ENCODE peak calls at places on chromosomes 7 and 10, in seven cellular contexts. B, G, I, U, K, D and P are unnamed samples.

GRCh38 chr10:26214538-26215461 is 1.8 kb upstream of the GAD2 start:
- DNase-seq in B (no peak), G (peak), U (no peak), K (no peak), D (no peak), I (no peak), P (no peak)

GRCh38 chr7:152128741-152129461 is 103.4 kb downstream of the GALNT11 start:
- DNase-seq in B (no peak), I (no peak), D (no peak), K (no peak), G (peak), U (no peak), P (no peak)

GRCh38 chr7:5420841-5421625 is 2.6 kb downstream of the TNRC18 start:
- DNase-seq in U (peak), G (no peak), B (peak), K (no peak), D (no peak), I (no peak), P (no peak)

GRCh38 chr10:10133271-10133670 is 884.4 kb upstream of the CELF2 start:
- DNase-seq in U (no peak), I (no peak), G (no peak), B (no peak), K (no peak), D (no peak), P (no peak)

GRCh38 chr10:70940834-70941568 is 52.6 kb upstream of the PCBD1 start:
- DNase-seq in K (no peak), I (no peak), B (no peak), D (no peak), U (peak), G (no peak), P (no peak)

GRCh38 chr10:16891375-16892313 is 74.4 kb upstream of the RSU1 start:
- DNase-seq in B (peak), K (peak), U (peak), I (peak), G (no peak), D (peak), P (peak)

GRCh38 chr10:49742683-49743463 is 19.2 kb downstream of the OGDHL start:
- DNase-seq in D (no peak), U (no peak), K (no peak), B (no peak), I (no peak), G (no peak), P (no peak)

GRCh38 chr10:21292763-21293517 is 232.5 kb downstream of the SKIDA1 start:
- DNase-seq in I (peak), K (peak), B (peak), G (no peak), U (peak), D (peak), P (peak)

GRCh38 chr7:103065666-103066065 is 8.9 kb downstream of the FBXL13 start:
- DNase-seq in I (no peak), D (peak), B (peak), K (peak), G (no peak), U (peak), P (no peak)

DNA sequence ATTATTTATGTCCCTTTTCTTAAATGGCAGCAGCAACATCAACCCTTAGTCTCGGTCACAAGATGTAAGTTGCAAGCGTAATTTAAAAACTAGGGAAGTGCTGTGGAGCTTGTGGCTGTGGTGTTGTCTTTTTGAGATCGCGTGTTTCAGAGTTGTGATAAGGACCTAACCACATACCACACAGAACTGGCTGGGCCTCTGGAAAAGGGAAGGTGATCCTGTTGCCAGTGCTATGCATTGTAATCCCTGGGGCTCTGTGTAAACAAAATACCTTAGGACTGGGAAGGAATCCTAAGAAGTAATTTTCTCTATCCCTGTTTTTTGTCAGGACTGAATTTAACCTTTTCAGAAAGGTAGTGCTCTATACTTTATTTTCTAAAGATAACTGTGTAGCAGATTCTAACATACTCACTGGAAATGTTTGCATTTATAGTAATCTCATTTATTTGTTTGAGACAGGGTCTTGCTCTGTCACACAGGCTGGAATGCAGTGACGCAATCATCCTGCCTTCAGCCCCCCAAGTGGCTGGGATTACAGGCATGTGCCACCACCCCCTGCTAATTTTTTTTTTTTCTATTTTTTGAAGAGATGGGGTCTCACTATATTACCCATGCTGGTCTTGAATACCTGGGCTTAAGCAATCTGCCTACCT is 60.4 kb downstream of the INPP5F start:
- DNase-seq in U (peak), B (peak), G (no peak), K (no peak), I (peak), D (peak), P (peak)
- H3K4me3 ChIP-seq in U (no peak), B (no peak), G (no peak), K (no peak), I (no peak), D (no peak), P (no peak)

GRCh38 chr10:28661035-28661434 is 16.3 kb upstream of the BAMBI start:
- DNase-seq in B (peak), U (no peak), D (peak), G (no peak), I (peak), K (peak), P (peak)

GRCh38 chr10:28668363-28669226 is 8.7 kb upstream of the BAMBI start:
- DNase-seq in G (no peak), U (peak), I (no peak), K (peak), D (no peak), B (peak), P (no peak)

GRCh38 chr10:28664369-28664740 is 13.0 kb upstream of the BAMBI start:
- DNase-seq in D (peak), K (peak), U (no peak), I (peak), B (peak), G (no peak), P (no peak)

GRCh38 chr10:28666751-28667467 is 10.4 kb upstream of the BAMBI start:
- DNase-seq in G (no peak), B (no peak), D (no peak), K (no peak), I (no peak), U (no peak), P (no peak)

DNA sequence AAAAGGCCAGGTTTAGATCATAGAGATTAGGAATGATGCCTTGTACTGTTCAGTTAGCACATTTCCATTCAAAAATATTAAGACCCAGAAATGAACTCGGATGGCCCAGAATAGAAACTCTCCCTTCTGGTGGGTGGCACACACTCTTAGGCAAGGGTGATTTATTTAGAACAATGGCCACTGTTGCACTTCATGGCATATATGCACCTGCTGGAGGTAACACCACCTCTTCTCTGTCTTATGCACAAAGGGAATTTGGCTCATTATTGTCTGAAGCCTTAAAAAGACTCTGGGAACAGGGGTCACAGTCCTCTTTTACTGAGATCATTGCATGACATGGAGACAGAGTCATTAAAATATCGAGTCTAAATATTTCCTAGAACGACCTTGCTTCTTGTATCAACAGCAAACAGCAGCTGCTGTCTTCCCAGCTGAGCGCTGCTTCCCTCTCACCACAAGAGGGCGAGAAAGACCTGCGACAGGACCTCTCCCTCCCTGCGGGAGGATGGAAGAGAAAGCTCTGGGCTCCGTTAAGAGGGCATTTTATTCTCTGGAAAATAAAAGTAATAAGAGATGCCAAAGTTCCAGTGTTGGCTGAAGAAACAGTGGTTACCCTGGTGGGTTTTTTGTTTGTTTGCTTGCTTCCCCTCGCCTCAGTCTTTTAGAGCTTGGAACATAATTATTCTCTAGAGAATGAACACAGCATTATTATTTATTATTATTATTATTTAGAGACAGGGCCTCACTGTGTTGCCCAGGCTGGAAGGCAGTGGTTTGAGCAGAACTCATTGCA is 13.5 kb upstream of the BAMBI start:
- DNase-seq in I (peak), G (no peak), B (peak), K (peak), U (peak), D (peak), P (peak)
- TF ChIP-seq CTCF in I (peak), G (peak), B (peak), K (peak), U (peak), D (peak), P (peak)

DNA sequence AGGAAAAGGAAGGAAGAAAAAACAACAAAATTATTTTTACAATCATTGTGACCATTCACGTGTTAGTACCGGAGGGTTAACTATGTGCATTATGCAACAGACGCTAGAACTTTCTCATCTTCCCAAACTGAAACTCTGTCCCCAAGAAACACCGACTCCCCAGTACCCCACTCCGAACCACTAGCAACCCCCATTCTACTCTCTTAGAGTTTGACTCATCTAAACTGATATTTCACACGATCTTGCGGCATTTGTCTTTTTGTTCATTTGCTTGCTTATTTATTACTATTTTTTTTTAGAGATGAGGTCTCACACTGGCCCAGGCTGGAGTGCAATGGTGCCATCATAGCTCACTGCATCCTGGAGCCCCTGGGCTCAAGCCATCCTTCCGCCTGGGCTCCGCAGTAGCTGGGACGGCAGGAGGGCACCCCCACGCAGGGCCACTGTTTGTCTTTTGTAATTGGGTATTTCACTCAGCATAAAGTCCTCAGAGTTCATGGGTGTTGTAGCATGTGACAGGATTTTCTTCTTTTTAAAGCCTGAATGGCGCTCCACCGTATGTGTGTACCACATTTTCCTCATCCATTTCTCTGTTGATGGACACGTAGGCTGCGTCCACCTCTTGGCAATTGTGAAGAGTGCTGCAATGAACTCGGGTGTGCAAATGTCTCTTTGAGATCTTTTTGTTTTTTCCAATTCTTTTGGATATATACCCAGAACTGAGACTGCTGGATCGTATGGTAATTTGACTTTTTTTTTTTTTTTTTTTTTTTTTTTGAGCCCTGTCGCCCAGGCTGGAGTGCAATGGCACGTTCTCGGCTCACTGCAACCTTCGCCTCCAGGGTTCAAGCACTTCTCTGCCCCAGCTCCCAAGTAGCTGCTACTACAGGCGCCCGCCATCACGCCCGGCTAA is 9.5 kb downstream of the MNX1 start:
- DNase-seq in U (no peak), G (no peak), I (no peak), B (no peak), K (no peak), D (no peak), P (no peak)
- H3K4me3 ChIP-seq in U (no peak), G (peak), I (peak), B (no peak), K (peak), D (no peak), P (no peak)

GRCh38 chr10:34427911-34428216 is 387.2 kb downstream of the PARD3 start:
- DNase-seq in I (no peak), B (no peak), U (no peak), D (no peak), K (no peak), G (no peak), P (no peak)
- TF ChIP-seq CTCF in I (no peak), B (no peak), U (no peak), D (no peak), K (no peak), G (no peak), P (no peak)

GRCh38 chr7:8441602-8442294 is 8.3 kb downstream of the NXPH1 start:
- DNase-seq in K (no peak), U (no peak), B (no peak), D (no peak), G (no peak), I (no peak), P (no peak)

GRCh38 chr7:8440670-8441069 is 7.3 kb downstream of the NXPH1 start:
- DNase-seq in K (no peak), D (no peak), U (no peak), B (no peak), G (no peak), I (no peak), P (no peak)

GRCh38 chr7:8442814-8443304 is 9.4 kb downstream of the NXPH1 start:
- DNase-seq in K (peak), B (peak), G (no peak), U (peak), D (peak), I (no peak), P (no peak)

GRCh38 chr7:8441106-8441590 is 7.7 kb downstream of the NXPH1 start:
- DNase-seq in D (no peak), I (no peak), U (no peak), B (no peak), G (no peak), K (no peak), P (no peak)

DNA sequence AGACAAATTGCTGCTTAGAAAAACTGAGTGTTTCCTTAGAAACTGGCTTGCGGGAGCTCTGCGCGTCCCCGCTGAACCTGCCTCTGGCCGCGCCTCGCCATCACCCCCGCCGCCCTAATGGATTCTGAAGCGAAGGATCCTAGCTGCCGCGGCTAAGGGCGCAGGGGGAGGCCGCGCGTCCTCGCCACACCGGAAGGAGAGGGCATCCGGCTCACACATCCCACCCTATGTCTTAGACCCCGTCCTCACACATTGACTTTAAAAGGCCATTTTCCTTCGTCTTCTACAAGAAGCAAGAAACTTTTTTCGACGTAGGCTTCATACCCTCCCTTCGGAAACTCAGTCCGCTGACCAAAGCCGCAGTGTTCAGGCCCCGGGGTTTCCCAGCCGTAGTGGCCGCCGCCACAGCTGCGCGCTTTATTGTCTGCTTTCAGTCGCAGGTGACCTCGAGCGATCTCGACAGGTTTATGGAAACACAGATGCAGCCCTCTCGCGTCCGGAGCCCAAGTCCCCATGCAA is 8.9 kb downstream of the NXPH1 start:
- DNase-seq in U (no peak), K (no peak), B (no peak), G (no peak), D (no peak), I (no peak), P (no peak)
- H3K4me3 ChIP-seq in U (peak), K (no peak), B (no peak), G (no peak), D (no peak), I (no peak), P (no peak)

DNA sequence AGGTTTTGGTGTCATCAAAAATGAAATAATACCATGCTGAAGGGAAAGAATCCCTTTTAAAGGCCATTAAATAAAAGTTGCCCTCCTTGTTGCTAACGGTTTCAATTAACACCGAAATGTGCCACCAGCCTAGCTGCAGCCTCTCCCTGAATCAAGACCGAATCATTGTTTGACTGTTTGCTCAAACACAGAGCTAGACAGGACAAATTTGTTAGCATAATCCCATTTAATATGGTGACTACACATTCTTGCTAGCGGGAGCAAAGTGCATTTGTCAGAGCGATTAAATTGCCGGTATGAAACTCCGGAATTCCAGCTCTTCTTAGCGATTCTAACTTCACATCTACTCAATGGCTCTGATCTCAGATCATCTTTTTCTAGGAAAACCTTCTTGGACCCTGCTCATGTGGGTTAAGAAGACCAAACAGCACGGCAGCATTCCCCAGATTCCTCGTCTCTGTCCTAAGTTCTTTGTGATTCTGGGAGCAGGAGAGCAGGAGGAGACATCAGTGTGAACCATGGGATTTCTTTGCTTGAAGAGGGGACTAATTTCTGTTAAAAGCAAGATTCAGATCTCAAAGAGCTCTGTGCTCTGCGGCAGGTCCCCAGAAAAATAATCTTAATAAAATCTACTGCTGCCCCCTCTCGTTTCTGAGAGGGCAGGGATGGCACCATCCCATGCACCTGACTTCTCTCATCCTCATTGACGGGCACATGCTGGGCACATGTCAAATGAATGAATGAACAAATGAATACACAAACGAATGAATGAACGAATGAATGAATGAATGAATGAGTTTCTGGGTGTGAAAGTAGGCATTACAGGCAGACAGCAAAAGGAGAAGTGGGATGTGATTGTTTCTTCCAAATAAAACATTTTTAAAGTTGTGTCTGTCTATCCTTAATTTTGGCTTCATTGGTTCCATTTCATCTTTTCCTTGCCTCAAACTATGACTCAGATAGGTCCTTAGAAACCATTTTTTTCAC is 397.9 kb upstream of the PRKCQ start:
- DNase-seq in G (peak), K (no peak), I (no peak), D (no peak), U (no peak), B (no peak), P (no peak)
- TF ChIP-seq CTCF in G (no peak), K (no peak), I (no peak), D (no peak), U (no peak), B (no peak), P (no peak)